ENCODE peak calls at places on chromosomes 4 and X, in six cellular contexts. One of them, this sample, is unnamed.
A peak's percentile ranks its signal among the peaks of the same experiment; 100 is the strongest.

GRCh38 chrX:57177070-57177469 is 39.9 kb upstream of the SPIN2A start:
- DNase-seq in mammary epithelial cell: no peak
- DNase-seq in A549: no peak
- DNase-seq in left ventricle myocardium inferior: no peak
- DNase-seq in GM23248: no peak
- DNase-seq in sigmoid colon: no peak
- DNase-seq in this sample: no peak

GRCh38 chr4:156217236-156217635 is 263.6 kb upstream of the CTSO start:
- DNase-seq in mammary epithelial cell: no peak
- DNase-seq in A549: no peak
- DNase-seq in left ventricle myocardium inferior: no peak
- DNase-seq in GM23248: no peak
- DNase-seq in sigmoid colon: no peak
- DNase-seq in this sample: no peak

GRCh38 chr4:39205000-39205399 is 22.7 kb downstream of the WDR19 start:
- DNase-seq in mammary epithelial cell: no peak
- DNase-seq in A549: no peak
- DNase-seq in left ventricle myocardium inferior: no peak
- DNase-seq in GM23248: no peak
- DNase-seq in sigmoid colon: no peak
- DNase-seq in this sample: no peak

GRCh38 chrX:71227370-71228062 is 4.5 kb downstream of the GJB1 start:
- DNase-seq in mammary epithelial cell: no peak
- DNase-seq in A549: no peak
- DNase-seq in left ventricle myocardium inferior: no peak
- DNase-seq in GM23248: no peak
- DNase-seq in sigmoid colon: no peak
- DNase-seq in this sample: no peak

GRCh38 chrX:150692296-150692695 is 900 bp upstream of the MTMR1 start:
- DNase-seq in mammary epithelial cell: no peak
- DNase-seq in A549: no peak
- DNase-seq in left ventricle myocardium inferior: no peak
- DNase-seq in GM23248: no peak
- DNase-seq in sigmoid colon: no peak
- DNase-seq in this sample: no peak

GRCh38 chr4:40316333-40316781 is 18.8 kb upstream of the CHRNA9 start:
- DNase-seq in mammary epithelial cell: peak; percentile 92
- DNase-seq in A549: no peak
- DNase-seq in left ventricle myocardium inferior: no peak
- DNase-seq in GM23248: peak; percentile 97
- DNase-seq in sigmoid colon: peak; percentile 44
- DNase-seq in this sample: no peak

GRCh38 chr4:122045533-122045932 is 93.7 kb upstream of the TRPC3 start:
- DNase-seq in mammary epithelial cell: peak; percentile 88
- DNase-seq in A549: no peak
- DNase-seq in left ventricle myocardium inferior: no peak
- DNase-seq in GM23248: peak; percentile 92
- DNase-seq in sigmoid colon: no peak
- DNase-seq in this sample: no peak

GRCh38 chr4:56686537-56687231 is 5.6 kb upstream of the HOPX start:
- DNase-seq in mammary epithelial cell: no peak
- DNase-seq in A549: no peak
- DNase-seq in left ventricle myocardium inferior: no peak
- DNase-seq in GM23248: no peak
- DNase-seq in sigmoid colon: no peak
- DNase-seq in this sample: no peak

GRCh38 chr4:53804719-53805118 is 213.4 kb upstream of the LNX1 start:
- DNase-seq in mammary epithelial cell: peak; percentile 17
- DNase-seq in A549: no peak
- DNase-seq in left ventricle myocardium inferior: no peak
- DNase-seq in GM23248: peak; percentile 20
- DNase-seq in sigmoid colon: no peak
- DNase-seq in this sample: peak; percentile 17

GRCh38 chr4:152999376-153000067 is 63.4 kb downstream of the FHDC1 start:
- DNase-seq in mammary epithelial cell: no peak
- DNase-seq in A549: no peak
- DNase-seq in left ventricle myocardium inferior: no peak
- DNase-seq in GM23248: no peak
- DNase-seq in sigmoid colon: no peak
- DNase-seq in this sample: no peak

GRCh38 chr4:146032234-146032860 is 93.7 kb upstream of the ZNF827 start:
- DNase-seq in mammary epithelial cell: no peak
- DNase-seq in A549: no peak
- DNase-seq in left ventricle myocardium inferior: no peak
- DNase-seq in GM23248: no peak
- DNase-seq in sigmoid colon: no peak
- DNase-seq in this sample: no peak

GRCh38 chr4:21451032-21451431 is 497.5 kb downstream of the KCNIP4 start:
- DNase-seq in mammary epithelial cell: peak; percentile 89
- DNase-seq in A549: no peak
- DNase-seq in left ventricle myocardium inferior: no peak
- DNase-seq in GM23248: peak; percentile 55
- DNase-seq in sigmoid colon: no peak
- DNase-seq in this sample: no peak

GRCh38 chrX:6021316-6022091 is 207.2 kb downstream of the NLGN4X start:
- DNase-seq in mammary epithelial cell: peak; percentile 37
- DNase-seq in A549: no peak
- DNase-seq in left ventricle myocardium inferior: no peak
- DNase-seq in GM23248: peak; percentile 28
- DNase-seq in sigmoid colon: no peak
- DNase-seq in this sample: no peak

GRCh38 chrX:13279279-13280009 is 40.4 kb downstream of the ATXN3L start:
- DNase-seq in mammary epithelial cell: no peak
- DNase-seq in A549: no peak
- DNase-seq in left ventricle myocardium inferior: no peak
- DNase-seq in GM23248: no peak
- DNase-seq in sigmoid colon: no peak
- DNase-seq in this sample: no peak

GRCh38 chrX:387729-388128 is 1.0 kb upstream of the PPP2R3B start:
- DNase-seq in mammary epithelial cell: no peak
- DNase-seq in A549: no peak
- DNase-seq in left ventricle myocardium inferior: no peak
- DNase-seq in GM23248: no peak
- DNase-seq in sigmoid colon: no peak
- DNase-seq in this sample: no peak

GRCh38 chr4:36283912-36284465 is 2.6 kb downstream of the DTHD1 start:
- DNase-seq in mammary epithelial cell: no peak
- DNase-seq in A549: no peak
- DNase-seq in left ventricle myocardium inferior: no peak
- DNase-seq in GM23248: no peak
- DNase-seq in sigmoid colon: no peak
- DNase-seq in this sample: no peak

DNA sequence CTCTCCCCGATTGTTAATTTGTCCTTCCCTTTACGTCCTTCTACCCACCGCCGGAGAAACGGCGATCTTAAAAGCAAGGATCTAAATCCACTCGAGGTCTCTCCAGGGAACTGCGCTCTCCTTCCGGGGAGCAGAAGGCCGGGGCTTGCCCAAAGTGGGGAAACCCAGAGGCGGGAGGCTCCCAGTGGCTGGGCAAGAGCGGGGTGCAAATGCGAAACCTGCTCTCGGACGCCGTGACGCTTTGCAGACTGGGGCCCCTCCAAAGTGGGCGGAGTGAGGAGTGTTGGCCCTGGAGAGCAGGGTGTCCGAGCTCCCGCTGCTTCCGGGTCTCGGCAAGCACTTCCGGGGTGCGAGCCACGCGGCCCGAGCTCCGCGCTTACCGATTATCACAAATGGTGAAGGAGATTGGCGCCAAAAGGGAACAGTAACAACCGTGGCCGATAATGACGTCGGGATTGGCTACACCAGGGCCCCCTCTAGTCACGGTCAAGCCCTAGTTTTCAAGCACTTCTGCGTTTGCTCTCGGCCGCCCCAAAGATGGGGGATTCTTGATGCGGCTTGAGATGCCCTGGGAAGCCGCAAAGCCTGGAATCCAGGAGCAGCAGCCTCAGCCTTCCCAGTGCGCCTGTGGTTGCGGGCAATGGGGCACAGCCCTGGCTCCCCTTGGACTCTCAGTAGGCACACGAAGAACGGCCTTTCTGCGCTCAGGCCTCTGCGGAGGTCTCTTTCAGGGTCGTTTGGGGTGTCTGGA is 29.0 kb downstream of the HAND2 start:
- DNase-seq in mammary epithelial cell: no peak
- DNase-seq in A549: no peak
- DNase-seq in left ventricle myocardium inferior: no peak
- DNase-seq in GM23248: no peak
- DNase-seq in sigmoid colon: no peak
- DNase-seq in this sample: no peak
- H3K4me3 ChIP-seq in mammary epithelial cell: no peak overlapping the region
- H3K4me3 ChIP-seq in A549: no peak overlapping the region
- H3K4me3 ChIP-seq in left ventricle myocardium inferior: peak overlapping the region; percentile 42
- H3K4me3 ChIP-seq in GM23248: no peak overlapping the region
- H3K4me3 ChIP-seq in sigmoid colon: no peak overlapping the region
- H3K4me3 ChIP-seq in this sample: peak overlapping the region; percentile 49

GRCh38 chrX:65688403-65688881 is 21.0 kb downstream of the MSN start:
- DNase-seq in mammary epithelial cell: peak; percentile 61
- DNase-seq in A549: no peak
- DNase-seq in left ventricle myocardium inferior: no peak
- DNase-seq in GM23248: peak; percentile 78
- DNase-seq in sigmoid colon: no peak
- DNase-seq in this sample: no peak
- H3K4me1 ChIP-seq in mammary epithelial cell: peaks cover 38% of the 10 kb centered on the region
- H3K4me1 ChIP-seq in A549: peaks cover 59% of the 10 kb centered on the region
- H3K4me1 ChIP-seq in left ventricle myocardium inferior: peaks cover 98% of the 10 kb centered on the region
- H3K4me1 ChIP-seq in GM23248: peaks cover 70% of the 10 kb centered on the region
- H3K4me1 ChIP-seq in sigmoid colon: no peaks in the 10 kb centered on the region
- H3K4me1 ChIP-seq in this sample: peaks cover 42% of the 10 kb centered on the region

DNA sequence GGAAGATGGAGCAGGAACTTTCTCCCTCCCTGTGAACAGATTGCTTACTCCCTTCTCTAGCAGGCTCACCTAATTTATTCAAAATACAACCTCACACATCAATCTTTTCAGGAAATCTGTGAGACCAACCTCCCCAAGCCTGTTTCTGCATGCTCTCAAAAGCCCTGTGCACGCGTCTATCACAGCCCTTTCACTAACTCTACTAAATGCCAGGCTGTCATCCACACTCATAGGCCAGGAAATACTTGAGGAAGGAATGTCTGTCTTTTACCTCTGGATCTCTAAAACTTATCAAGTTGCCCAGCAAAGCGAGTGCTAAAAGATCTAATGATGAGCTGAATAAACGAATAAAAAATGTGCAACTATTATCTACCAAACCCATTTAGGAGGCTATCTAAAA is 11.2 kb downstream of the CAMK2D start:
- DNase-seq in mammary epithelial cell: no peak
- DNase-seq in A549: no peak
- DNase-seq in left ventricle myocardium inferior: no peak
- DNase-seq in GM23248: no peak
- DNase-seq in sigmoid colon: no peak
- DNase-seq in this sample: no peak
- H3K27ac ChIP-seq in mammary epithelial cell: no peak overlapping the region
- H3K27ac ChIP-seq in A549: no peak overlapping the region
- H3K27ac ChIP-seq in left ventricle myocardium inferior: peak overlapping the region; percentile 1
- H3K27ac ChIP-seq in GM23248: no peak overlapping the region
- H3K27ac ChIP-seq in sigmoid colon: no peak overlapping the region
- H3K27ac ChIP-seq in this sample: no peak overlapping the region

DNA sequence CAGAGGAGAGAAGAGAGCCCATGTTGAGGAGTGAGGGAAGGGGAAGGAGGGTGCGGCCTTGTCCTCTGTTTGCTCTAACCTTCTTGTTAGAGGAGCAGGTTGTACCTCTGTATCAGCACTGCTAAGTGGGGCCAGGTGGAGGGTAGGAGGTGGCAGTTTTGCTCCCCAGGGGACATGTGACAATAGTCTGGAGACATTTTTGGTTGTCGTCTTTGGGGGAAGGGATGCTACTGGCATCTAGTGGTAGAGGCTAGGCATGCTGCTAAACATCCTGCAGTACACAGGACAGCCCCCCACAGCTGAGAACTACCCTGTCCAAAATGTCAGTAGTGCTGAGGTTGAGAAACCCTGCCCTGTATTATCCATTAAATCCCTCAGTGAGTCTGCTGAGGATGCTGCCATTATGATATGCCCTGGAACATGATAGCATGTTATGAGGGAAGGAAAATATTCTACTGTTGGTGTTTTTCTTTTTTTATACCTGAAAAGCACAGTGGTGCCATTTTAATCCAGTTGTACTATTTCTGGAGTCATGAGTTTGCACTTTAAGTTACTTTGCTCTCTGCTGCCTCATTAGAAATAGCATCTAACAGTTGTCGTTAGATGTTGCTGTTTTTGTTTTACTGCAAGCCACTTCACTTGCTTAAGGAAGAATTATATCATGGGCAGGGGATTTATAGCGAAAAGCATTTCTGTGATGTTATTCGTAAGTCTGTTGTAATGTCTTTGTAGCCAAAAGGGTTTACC is 90.6 kb downstream of the LRP2BP start:
- DNase-seq in mammary epithelial cell: peak; percentile 26
- DNase-seq in A549: no peak
- DNase-seq in left ventricle myocardium inferior: no peak
- DNase-seq in GM23248: peak; percentile 25
- DNase-seq in sigmoid colon: no peak
- DNase-seq in this sample: no peak
- H3K4me3 ChIP-seq in mammary epithelial cell: no peak overlapping the region
- H3K4me3 ChIP-seq in A549: no peak overlapping the region
- H3K4me3 ChIP-seq in left ventricle myocardium inferior: no peak overlapping the region
- H3K4me3 ChIP-seq in GM23248: peak overlapping the region; percentile 3
- H3K4me3 ChIP-seq in sigmoid colon: no peak overlapping the region
- H3K4me3 ChIP-seq in this sample: no peak overlapping the region

DNA sequence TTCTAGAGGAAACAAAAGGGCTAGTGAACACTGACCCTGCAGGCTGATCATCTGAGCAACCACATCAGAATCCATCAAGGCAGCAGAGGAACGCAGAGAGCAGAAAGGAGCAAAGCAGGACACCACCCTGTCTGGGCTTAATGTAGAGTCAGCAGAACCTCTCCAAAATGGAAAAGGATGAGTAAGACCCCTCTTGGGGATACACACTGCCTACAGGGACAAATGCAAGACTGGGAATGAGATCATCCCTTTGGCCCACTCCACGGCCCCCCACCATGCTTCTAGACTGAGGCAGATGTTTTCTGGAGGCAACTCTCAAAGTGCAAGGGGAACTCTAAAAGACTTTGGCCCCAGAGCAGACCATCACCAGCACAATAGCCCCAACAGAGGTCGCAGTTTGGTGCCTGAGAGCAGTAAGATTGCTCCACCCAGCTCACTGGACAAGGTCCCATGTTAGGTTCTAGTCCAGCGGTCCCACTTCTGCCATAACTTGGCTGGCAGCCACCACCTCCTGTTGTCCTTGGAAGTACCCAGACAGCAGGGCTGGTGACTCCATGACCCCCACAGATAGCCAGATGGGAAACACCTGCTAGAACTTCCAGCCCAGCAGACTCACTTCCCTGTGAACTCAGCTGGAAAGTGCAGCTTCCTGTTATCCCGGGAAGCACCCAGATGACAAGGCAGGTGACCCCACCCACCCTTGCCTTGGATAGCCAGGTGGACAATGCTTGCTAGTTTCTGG is 372.7 kb downstream of the INPP4B start:
- DNase-seq in mammary epithelial cell: peak; percentile 61
- DNase-seq in A549: no peak
- DNase-seq in left ventricle myocardium inferior: peak; percentile 18
- DNase-seq in GM23248: no peak
- DNase-seq in sigmoid colon: peak; percentile 71
- DNase-seq in this sample: peak; percentile 51
- H3K4me1 ChIP-seq in mammary epithelial cell: peaks cover 29% of the 10 kb centered on the region
- H3K4me1 ChIP-seq in A549: peaks cover 34% of the 10 kb centered on the region
- H3K4me1 ChIP-seq in left ventricle myocardium inferior: peaks cover 7% of the 10 kb centered on the region
- H3K4me1 ChIP-seq in GM23248: peaks cover 5% of the 10 kb centered on the region
- H3K4me1 ChIP-seq in sigmoid colon: no peaks in the 10 kb centered on the region
- H3K4me1 ChIP-seq in this sample: no peaks in the 10 kb centered on the region

This sample was measured in psoas muscle.